ENCODE peak calls at places on chromosomes 5 and 9, in five cellular contexts. One of them, this sample, is unnamed.

GRCh38 chr5:67414712-67415111 is 218.1 kb upstream of the CD180 start:
- DNase-seq in right atrium auricular region: no peak
- DNase-seq in astrocyte of the spinal cord: peak
- DNase-seq in cardiac fibroblast: peak
- DNase-seq in heart left ventricle: no peak
- DNase-seq in this sample: peak

GRCh38 chr5:149265559-149265958 is 6.1 kb upstream of the AFAP1L1 start:
- DNase-seq in right atrium auricular region: no peak
- DNase-seq in astrocyte of the spinal cord: peak
- DNase-seq in cardiac fibroblast: peak
- DNase-seq in heart left ventricle: peak
- DNase-seq in this sample: peak

GRCh38 chr5:80963521-80963895 is 3.3 kb downstream of the RASGRF2 start:
- DNase-seq in right atrium auricular region: no peak
- DNase-seq in astrocyte of the spinal cord: no peak
- DNase-seq in cardiac fibroblast: peak
- DNase-seq in heart left ventricle: no peak
- DNase-seq in this sample: no peak

GRCh38 chr5:170429014-170429413 is 39.8 kb upstream of the KCNMB1 start:
- DNase-seq in right atrium auricular region: no peak
- DNase-seq in astrocyte of the spinal cord: peak
- DNase-seq in cardiac fibroblast: peak
- DNase-seq in heart left ventricle: no peak
- DNase-seq in this sample: peak

GRCh38 chr5:75023368-75024159 is 28.8 kb downstream of the GCNT4 start:
- DNase-seq in right atrium auricular region: no peak
- DNase-seq in astrocyte of the spinal cord: no peak
- DNase-seq in cardiac fibroblast: no peak
- DNase-seq in heart left ventricle: no peak
- DNase-seq in this sample: peak

GRCh38 chr5:54544044-54544443 is 26.5 kb downstream of the SNX18 start:
- DNase-seq in right atrium auricular region: no peak
- DNase-seq in astrocyte of the spinal cord: no peak
- DNase-seq in cardiac fibroblast: no peak
- DNase-seq in heart left ventricle: no peak
- DNase-seq in this sample: no peak

GRCh38 chr5:123696948-123697347 is 185.0 kb downstream of the CSNK1G3 start:
- DNase-seq in right atrium auricular region: peak
- DNase-seq in astrocyte of the spinal cord: no peak
- DNase-seq in cardiac fibroblast: peak
- DNase-seq in heart left ventricle: peak
- DNase-seq in this sample: no peak

GRCh38 chr5:38077652-38078051 is 180.7 kb upstream of the EGFLAM start:
- DNase-seq in right atrium auricular region: no peak
- DNase-seq in astrocyte of the spinal cord: no peak
- DNase-seq in cardiac fibroblast: no peak
- DNase-seq in heart left ventricle: no peak
- DNase-seq in this sample: no peak

GRCh38 chr9:75197521-75197920 is 109.2 kb downstream of the OSTF1 start:
- DNase-seq in right atrium auricular region: no peak
- DNase-seq in astrocyte of the spinal cord: peak
- DNase-seq in cardiac fibroblast: peak
- DNase-seq in heart left ventricle: no peak
- DNase-seq in this sample: peak

GRCh38 chr9:73143606-73144328 is 7.9 kb upstream of the ANXA1 start:
- DNase-seq in right atrium auricular region: no peak
- DNase-seq in astrocyte of the spinal cord: peak
- DNase-seq in cardiac fibroblast: peak
- DNase-seq in heart left ventricle: no peak
- DNase-seq in this sample: peak

GRCh38 chr9:36872641-36873040 is 161.4 kb downstream of the PAX5 start:
- DNase-seq in right atrium auricular region: no peak
- DNase-seq in astrocyte of the spinal cord: no peak
- DNase-seq in cardiac fibroblast: no peak
- DNase-seq in heart left ventricle: no peak
- DNase-seq in this sample: no peak

GRCh38 chr9:613771-614347 is 227.6 kb upstream of the DMRT1 start:
- DNase-seq in right atrium auricular region: peak
- DNase-seq in astrocyte of the spinal cord: peak
- DNase-seq in cardiac fibroblast: peak
- DNase-seq in heart left ventricle: peak
- DNase-seq in this sample: peak

GRCh38 chr5:69364414-69364813 is 4.9 kb downstream of the AK6 start:
- DNase-seq in right atrium auricular region: no peak
- DNase-seq in astrocyte of the spinal cord: peak
- DNase-seq in cardiac fibroblast: peak
- DNase-seq in heart left ventricle: no peak
- DNase-seq in this sample: peak

GRCh38 chr5:67431191-67431590 is 234.6 kb upstream of the CD180 start:
- DNase-seq in right atrium auricular region: no peak
- DNase-seq in astrocyte of the spinal cord: no peak
- DNase-seq in cardiac fibroblast: peak
- DNase-seq in heart left ventricle: no peak
- DNase-seq in this sample: no peak

GRCh38 chr5:138909734-138910133 is 34.6 kb upstream of the LRRTM2 start:
- DNase-seq in right atrium auricular region: no peak
- DNase-seq in astrocyte of the spinal cord: no peak
- DNase-seq in cardiac fibroblast: no peak
- DNase-seq in heart left ventricle: no peak
- DNase-seq in this sample: no peak

GRCh38 chr5:38190111-38190510 is 68.2 kb upstream of the EGFLAM start:
- DNase-seq in right atrium auricular region: no peak
- DNase-seq in astrocyte of the spinal cord: no peak
- DNase-seq in cardiac fibroblast: no peak
- DNase-seq in heart left ventricle: no peak
- DNase-seq in this sample: no peak

GRCh38 chr9:37371565-37372464 is 50.7 kb upstream of the GRHPR start:
- DNase-seq in right atrium auricular region: no peak
- DNase-seq in astrocyte of the spinal cord: peak
- DNase-seq in cardiac fibroblast: peak
- DNase-seq in heart left ventricle: no peak
- DNase-seq in this sample: peak

GRCh38 chr5:85823462-85824426 is 794.0 kb upstream of the COX7C start:
- DNase-seq in right atrium auricular region: no peak
- DNase-seq in astrocyte of the spinal cord: no peak
- DNase-seq in cardiac fibroblast: no peak
- DNase-seq in heart left ventricle: no peak
- DNase-seq in this sample: no peak

GRCh38 chr5:154196955-154197652 is 6.6 kb downstream of the GALNT10 start:
- DNase-seq in right atrium auricular region: no peak
- DNase-seq in astrocyte of the spinal cord: peak
- DNase-seq in cardiac fibroblast: peak
- DNase-seq in heart left ventricle: no peak
- DNase-seq in this sample: peak

GRCh38 chr9:34072410-34072809 is 23.7 kb upstream of the UBAP2 start:
- DNase-seq in right atrium auricular region: no peak
- DNase-seq in astrocyte of the spinal cord: no peak
- DNase-seq in cardiac fibroblast: no peak
- DNase-seq in heart left ventricle: no peak
- DNase-seq in this sample: no peak

GRCh38 chr9:105385372-105385985 is 62.4 kb upstream of the FSD1L start:
- DNase-seq in right atrium auricular region: no peak
- DNase-seq in astrocyte of the spinal cord: peak
- DNase-seq in cardiac fibroblast: peak
- DNase-seq in heart left ventricle: peak
- DNase-seq in this sample: peak
- H3K4me3 ChIP-seq in right atrium auricular region: no peak
- H3K4me3 ChIP-seq in astrocyte of the spinal cord: peak
- H3K4me3 ChIP-seq in cardiac fibroblast: no peak
- H3K4me3 ChIP-seq in heart left ventricle: peak
- H3K4me3 ChIP-seq in this sample: no peak

GRCh38 chr9:90964101-90965020 is 162.7 kb downstream of the SYK start:
- DNase-seq in right atrium auricular region: no peak
- DNase-seq in astrocyte of the spinal cord: peak
- DNase-seq in cardiac fibroblast: peak
- DNase-seq in heart left ventricle: no peak
- DNase-seq in this sample: peak
- TF ChIP-seq CTCF in right atrium auricular region: no peak
- TF ChIP-seq CTCF in astrocyte of the spinal cord: no peak
- TF ChIP-seq CTCF in cardiac fibroblast: peak
- TF ChIP-seq CTCF in heart left ventricle: peak
- TF ChIP-seq CTCF in this sample: peak

GRCh38 chr5:94620257-94620656 is 1.8 kb downstream of the SLF1 start:
- DNase-seq in right atrium auricular region: no peak
- DNase-seq in astrocyte of the spinal cord: no peak
- DNase-seq in cardiac fibroblast: no peak
- DNase-seq in heart left ventricle: no peak
- DNase-seq in this sample: no peak
- H3K4me3 ChIP-seq in right atrium auricular region: no peak
- H3K4me3 ChIP-seq in astrocyte of the spinal cord: no peak
- H3K4me3 ChIP-seq in cardiac fibroblast: no peak
- H3K4me3 ChIP-seq in heart left ventricle: no peak
- H3K4me3 ChIP-seq in this sample: no peak

GRCh38 chr9:128633057-128633456 is 23.6 kb downstream of the DYNC2I2 start:
- DNase-seq in right atrium auricular region: no peak
- DNase-seq in astrocyte of the spinal cord: no peak
- DNase-seq in cardiac fibroblast: no peak
- DNase-seq in heart left ventricle: no peak
- DNase-seq in this sample: no peak
- TF ChIP-seq CTCF in right atrium auricular region: no peak
- TF ChIP-seq CTCF in astrocyte of the spinal cord: no peak
- TF ChIP-seq CTCF in cardiac fibroblast: no peak
- TF ChIP-seq CTCF in heart left ventricle: no peak
- TF ChIP-seq CTCF in this sample: no peak